ENCODE peak calls at places on chromosomes 6 and 20, in five cellular contexts. U, M, R, N and L are unnamed samples.

GRCh38 chr6:157634566-157634965 is 188.5 kb upstream of the SNX9 start:
- DNase-seq in U (no peak), M (no peak), R (no peak), N (no peak), L (peak)

GRCh38 chr6:100468966-100469859 is 4.5 kb upstream of the SIM1 start:
- DNase-seq in U (no peak), M (no peak), R (no peak), N (no peak), L (no peak)

GRCh38 chr6:138592698-138593097 is 93.4 kb upstream of the NHSL1 start:
- DNase-seq in U (peak), M (no peak), R (no peak), N (no peak), L (no peak)

GRCh38 chr6:138517635-138518034 is 18.3 kb upstream of the NHSL1 start:
- DNase-seq in U (peak), M (no peak), R (no peak), N (no peak), L (peak)

GRCh38 chr20:35616465-35617396 is 1.1 kb downstream of the SPAG4 start:
- DNase-seq in U (peak), M (peak), R (peak), N (peak), L (peak)

GRCh38 chr6:116398366-116399005 is 27.7 kb downstream of the DSE start:
- DNase-seq in U (no peak), M (no peak), R (no peak), N (no peak), L (no peak)

GRCh38 chr20:9415426-9415825 is 99.0 kb upstream of the LAMP5 start:
- DNase-seq in U (no peak), M (no peak), R (no peak), N (no peak), L (peak)

GRCh38 chr20:61886721-61887658 is 178.7 kb downstream of the TAF4 start:
- DNase-seq in U (peak), M (no peak), R (peak), N (peak), L (peak)

GRCh38 chr6:155646443-155646842 is 190.8 kb upstream of the NOX3 start:
- DNase-seq in U (no peak), M (no peak), R (no peak), N (no peak), L (no peak)

GRCh38 chr6:33029297-33030184 is 20.1 kb upstream of the HLA-DOA start:
- DNase-seq in U (peak), M (no peak), R (no peak), N (peak), L (peak)

GRCh38 chr6:166127624-166128472 is 39.8 kb downstream of the TBXT start:
- DNase-seq in U (no peak), M (no peak), R (no peak), N (no peak), L (no peak)

GRCh38 chr20:9517297-9518134 is 3.1 kb downstream of the LAMP5 start:
- DNase-seq in U (no peak), M (no peak), R (no peak), N (no peak), L (no peak)

GRCh38 chr6:168650686-168651085 is 209.7 kb downstream of the SMOC2 start:
- DNase-seq in U (no peak), M (no peak), R (no peak), N (no peak), L (no peak)

GRCh38 chr20:62906209-62906608 is 20.1 kb downstream of the DIDO1 start:
- DNase-seq in U (no peak), M (no peak), R (no peak), N (no peak), L (peak)

GRCh38 chr6:100700009-100700408 is 181.1 kb downstream of the ASCC3 start:
- DNase-seq in U (no peak), M (no peak), R (no peak), N (no peak), L (no peak)

GRCh38 chr6:431504-431903 is 40.0 kb downstream of the IRF4 start:
- DNase-seq in U (no peak), M (no peak), R (no peak), N (no peak), L (no peak)

GRCh38 chr20:17558154-17558940 is 11.5 kb upstream of the DSTN start:
- DNase-seq in U (no peak), M (peak), R (no peak), N (no peak), L (no peak)

GRCh38 chr20:57260959-57261357 is 5.5 kb downstream of the BMP7 start:
- DNase-seq in U (no peak), M (no peak), R (no peak), N (peak), L (no peak)

GRCh38 chr20:48637461-48637860 is 190.3 kb downstream of the PREX1 start:
- DNase-seq in U (no peak), M (no peak), R (no peak), N (no peak), L (no peak)

GRCh38 chr6:118387921-118388701 is 160.0 kb upstream of the PLN start:
- DNase-seq in U (no peak), M (peak), R (no peak), N (no peak), L (no peak)